ENCODE peak calls at places on chromosome 18, in seven cellular contexts. B is stimulated activated naive CD8-positive, alpha-beta T cell treated with anti-CD3 and anti-CD28 coated beads, Interleukin-15, Interleukin-2, amounts not matched to agents 100 U/mL and 50 U/mL, for 24 hours; V is ecto neural progenitor cell; I is myocyte; M is cardiac septum; H is psoas muscle; E is Daoy. S is an unnamed sample.

GRCh38 chr18:76213996-76214395 is 281.0 kb downstream of the ZNF516 start:
- DNase-seq in B (no peak), V (no peak), I (no peak), M (no peak), H (no peak), E (no peak), S (no peak)

GRCh38 chr18:62328775-62329525 is 3.8 kb downstream of the TNFRSF11A start:
- DNase-seq in B (no peak), V (no peak), I (no peak), M (no peak), H (no peak), E (no peak), S (no peak)

GRCh38 chr18:79856119-79857080 is 58.7 kb downstream of the KCNG2 start:
- DNase-seq in B (no peak), V (peak; percentile 66), I (peak; percentile 97), M (no peak), H (no peak), E (no peak), S (peak; percentile 31)

GRCh38 chr18:64444819-64445218 is 295.9 kb upstream of the LINC00305 start:
- DNase-seq in B (no peak), V (no peak), I (no peak), M (no peak), H (no peak), E (no peak), S (no peak)

GRCh38 chr18:45324489-45325111 is 290.7 kb upstream of the SLC14A2 start:
- DNase-seq in B (no peak), V (no peak), I (peak; percentile 26), M (no peak), H (peak; percentile 88), E (no peak), S (peak; percentile 48)

GRCh38 chr18:58239879-58240278 is 195.9 kb downstream of the NEDD4L start:
- DNase-seq in B (no peak), V (no peak), I (no peak), M (no peak), H (no peak), E (no peak), S (no peak)

GRCh38 chr18:68362907-68363306 is 352.0 kb downstream of the TMX3 start:
- DNase-seq in B (no peak), V (no peak), I (no peak), M (no peak), H (no peak), E (no peak), S (no peak)

GRCh38 chr18:32280188-32280783 is 90.4 kb downstream of the MEP1B start:
- DNase-seq in B (no peak), V (no peak), I (no peak), M (no peak), H (no peak), E (no peak), S (no peak)

GRCh38 chr18:59748628-59749360 is 51.6 kb upstream of the CCBE1 start:
- DNase-seq in B (no peak), V (no peak), I (peak; percentile 40), M (no peak), H (no peak), E (peak; percentile 55), S (no peak)

GRCh38 chr18:8711736-8712135 is 6.4 kb downstream of the MTCL1 start:
- DNase-seq in B (no peak), V (no peak), I (no peak), M (no peak), H (no peak), E (no peak), S (no peak)

GRCh38 chr18:57898506-57899124 is 95.5 kb upstream of the ATP8B1 start:
- DNase-seq in B (no peak), V (no peak), I (peak; percentile 93), M (no peak), H (no peak), E (peak; percentile 77), S (no peak)

GRCh38 chr18:35091841-35092240 is 50.6 kb downstream of the MAPRE2 start:
- DNase-seq in B (no peak), V (no peak), I (no peak), M (no peak), H (peak; percentile 19), E (no peak), S (no peak)